ENCODE peak calls at places on chromosomes 4 and X, in nine cellular contexts. D is head of caudate nucleus, U is hypothalamus, W is NCI-H1092, L is NCI-H345, C is left kidney, B is lung microvascular endothelial cell, V is ureter, H is left ventricle myocardium inferior. Y is an unnamed sample.
A peak's percentile ranks its signal among the peaks of the same experiment; 100 is the strongest.

GRCh38 chr4:39648827-39649558 is 10.3 kb upstream of the SMIM14 start:
- DNase-seq in B (no peak), U (no peak), D (no peak), L (no peak), W (no peak), C (no peak), H (no peak), V (no peak), Y (no peak)

GRCh38 chr4:72084587-72085011 is 52.8 kb downstream of the NPFFR2 start:
- DNase-seq in V (no peak), B (no peak), W (no peak), U (no peak), C (no peak), D (no peak), L (no peak), H (no peak), Y (no peak)

GRCh38 chr4:8741513-8742226 is 130.0 kb downstream of the HMX1 start:
- DNase-seq in H (no peak), D (no peak), C (no peak), B (no peak), U (no peak), V (peak; percentile 37), L (no peak), W (no peak), Y (no peak)

GRCh38 chrX:15721911-15722310 is 16.2 kb upstream of the CA5B start:
- DNase-seq in W (no peak), H (no peak), D (no peak), B (no peak), V (no peak), C (no peak), L (no peak), U (no peak), Y (no peak)

GRCh38 chrX:53356186-53356585 is 66.3 kb downstream of the SMC1A start:
- DNase-seq in U (no peak), H (no peak), C (no peak), L (no peak), B (no peak), V (no peak), D (no peak), W (no peak), Y (no peak)

GRCh38 chr4:7299051-7299907 is 106.9 kb downstream of the SORCS2 start:
- DNase-seq in B (no peak), V (no peak), H (no peak), W (no peak), C (peak; percentile 90), L (no peak), U (no peak), D (no peak), Y (no peak)

GRCh38 chr4:64581422-64581821 is 172.2 kb upstream of the TECRL start:
- DNase-seq in W (no peak), U (no peak), D (no peak), V (no peak), H (no peak), C (no peak), L (no peak), B (no peak), Y (peak; percentile 39)

GRCh38 chrX:149829751-149830191 is 48.0 kb downstream of the MAGEA9 start:
- DNase-seq in V (no peak), W (no peak), D (no peak), L (no peak), U (no peak), H (no peak), C (peak; percentile 20), B (no peak), Y (no peak)

GRCh38 chr4:39947415-39947814 is 30.3 kb downstream of the PDS5A start:
- DNase-seq in H (no peak), V (no peak), C (no peak), L (no peak), B (no peak), W (no peak), U (no peak), D (no peak), Y (no peak)

GRCh38 chr4:108492816-108493595 is 127.4 kb upstream of the RPL34 start:
- DNase-seq in L (no peak), H (no peak), U (no peak), C (peak; percentile 12), V (no peak), W (no peak), D (no peak), B (peak; percentile 8), Y (no peak)

GRCh38 chr4:38132140-38132673 is 172.0 kb downstream of the PTTG2 start:
- DNase-seq in C (peak; percentile 78), B (peak; percentile 99), H (no peak), D (peak; percentile 52), W (no peak), L (no peak), U (no peak), V (peak; percentile 55), Y (peak; percentile 49)

GRCh38 chrX:124395145-124395858 is 48.9 kb downstream of the SH2D1A start:
- DNase-seq in L (no peak), D (no peak), W (no peak), H (no peak), C (no peak), U (no peak), V (no peak), B (no peak), Y (no peak)

GRCh38 chrX:9873952-9874351 is 87.7 kb downstream of the SHROOM2 start:
- DNase-seq in C (peak; percentile 41), D (peak; percentile 73), L (peak; percentile 21), W (peak; percentile 7), V (no peak), U (peak; percentile 1), H (no peak), B (peak; percentile 50), Y (no peak)

GRCh38 chrX:8815460-8816065 is 14.4 kb upstream of the FAM9A start:
- DNase-seq in L (peak; percentile 59), H (no peak), V (no peak), U (no peak), B (peak; percentile 42), C (peak; percentile 68), D (peak; percentile 37), W (peak; percentile 45), Y (no peak)